ENCODE peak calls at places on chromosomes 1 and 21, in ten cellular contexts. J is heart left ventricle, V is SK-N-SH, W is mesenchymal stem cell, S is astrocyte, K is body of pancreas, C is ovary, Y is bronchial epithelial cell, F is adrenal gland, E is fibroblast of pulmonary artery. I is an unnamed sample.

GRCh38 chr1:20711285-20712209 is 6.3 kb downstream of the KIF17 start:
- DNase-seq in E (no peak), W (no peak), C (no peak), V (peak), K (no peak), F (no peak), S (no peak), Y (no peak), J (no peak), I (no peak)

GRCh38 chr1:11787251-11787803 is 18.4 kb downstream of the MTHFR start:
- DNase-seq in W (peak), J (peak), F (peak), Y (peak), S (peak), K (peak), E (peak), V (no peak), C (peak), I (peak)

GRCh38 chr1:164625004-164625617 is 66.1 kb downstream of the PBX1 start:
- DNase-seq in K (no peak), V (no peak), W (no peak), E (no peak), S (no peak), Y (no peak), F (no peak), C (no peak), J (no peak), I (no peak)

GRCh38 chr1:9363061-9363471 is 70.4 kb downstream of the SPSB1 start:
- DNase-seq in E (no peak), W (no peak), Y (no peak), F (no peak), J (no peak), V (no peak), C (no peak), K (no peak), S (no peak), I (no peak)

GRCh38 chr1:145757420-145757819 is 38.1 kb downstream of the CD160 start:
- DNase-seq in V (no peak), K (no peak), Y (no peak), S (peak), J (no peak), E (no peak), F (no peak), C (no peak), W (no peak), I (peak)

GRCh38 chr1:218930000-218930399 is 243.7 kb upstream of the LYPLAL1 start:
- DNase-seq in K (no peak), C (no peak), E (no peak), W (no peak), J (no peak), F (no peak), V (no peak), Y (no peak), S (no peak), I (no peak)

GRCh38 chr1:109819906-109820305 is 56.2 kb upstream of the EPS8L3 start:
- DNase-seq in Y (no peak), V (no peak), C (no peak), K (no peak), F (no peak), J (no peak), S (no peak), E (no peak), W (no peak), I (no peak)

GRCh38 chr1:29240400-29240837 is 4.1 kb downstream of the PTPRU start:
- DNase-seq in E (peak), V (peak), J (no peak), S (no peak), W (peak), Y (no peak), C (no peak), K (no peak), F (no peak), I (no peak)

GRCh38 chr1:222623458-222623857 is 5.6 kb downstream of the MIA3 start:
- DNase-seq in J (no peak), E (no peak), K (no peak), F (no peak), W (no peak), Y (no peak), V (no peak), S (no peak), C (no peak), I (no peak)

GRCh38 chr1:234758851-234759250 is 148.9 kb upstream of the IRF2BP2 start:
- DNase-seq in Y (no peak), V (no peak), F (no peak), W (peak), S (peak), E (no peak), C (no peak), K (no peak), J (no peak), I (peak)

GRCh38 chr1:54997711-54997986 is 1.1 kb upstream of the BSND start:
- DNase-seq in C (no peak), V (no peak), W (no peak), Y (no peak), S (no peak), K (no peak), E (no peak), F (no peak), J (no peak), I (no peak)

GRCh38 chr1:27149084-27149483 is 5.8 kb downstream of the SLC9A1 start:
- DNase-seq in F (no peak), K (no peak), J (no peak), W (no peak), Y (no peak), S (no peak), C (no peak), V (peak), E (no peak), I (no peak)

GRCh38 chr1:229199892-229200291 is 71.0 kb upstream of the RAB4A start:
- DNase-seq in E (no peak), J (peak), K (no peak), Y (no peak), S (no peak), F (no peak), V (no peak), W (peak), C (no peak), I (peak)

GRCh38 chr21:45074818-45075605 is 632 bp downstream of the ADARB1 start:
- DNase-seq in F (peak), S (peak), C (no peak), W (peak), K (no peak), Y (peak), J (no peak), E (peak), V (peak), I (no peak)

GRCh38 chr1:46341222-46342083 is 846 bp downstream of the NSUN4 start:
- DNase-seq in C (peak), F (peak), S (no peak), Y (no peak), K (no peak), W (no peak), J (peak), V (no peak), E (no peak), I (no peak)

GRCh38 chr1:118960026-118960561 is 28.0 kb downstream of the TBX15 start:
- DNase-seq in J (no peak), V (no peak), S (no peak), F (no peak), W (no peak), C (no peak), E (no peak), Y (peak), K (no peak), I (peak)

GRCh38 chr1:207309775-207310273 is 11.7 kb upstream of the CD55 start:
- DNase-seq in S (peak), Y (peak), E (peak), V (no peak), J (no peak), C (no peak), K (peak), F (peak), W (peak), I (peak)

GRCh38 chr1:92441316-92442311 is 45.1 kb downstream of the GFI1 start:
- DNase-seq in E (no peak), F (no peak), W (no peak), C (no peak), S (no peak), K (peak), Y (no peak), V (no peak), J (no peak), I (no peak)

GRCh38 chr1:103084176-103084575 is 24.1 kb downstream of the COL11A1 start:
- DNase-seq in E (peak), J (no peak), Y (no peak), V (no peak), S (peak), W (no peak), K (no peak), F (no peak), C (no peak), I (peak)

GRCh38 chr1:184941735-184942134 is 32.6 kb downstream of the NIBAN1 start:
- DNase-seq in S (no peak), Y (no peak), C (no peak), E (no peak), V (no peak), W (no peak), F (no peak), J (no peak), K (no peak), I (no peak)

GRCh38 chr1:214492405-214493075 is 58.9 kb downstream of the PTPN14 start:
- DNase-seq in Y (no peak), E (peak), V (no peak), C (no peak), W (no peak), S (peak), J (no peak), F (no peak), K (no peak), I (peak)

GRCh38 chr1:108913105-108913948 is 36.5 kb downstream of the GPSM2 start:
- DNase-seq in C (no peak), V (peak), J (no peak), K (no peak), F (no peak), W (peak), Y (no peak), S (no peak), E (peak), I (peak)

GRCh38 chr1:152582647-152583046 is 2.3 kb upstream of the LCE3D start:
- DNase-seq in C (no peak), S (no peak), F (no peak), W (no peak), Y (peak), V (no peak), J (no peak), K (no peak), E (no peak), I (no peak)

GRCh38 chr1:181392613-181393170 is 90.6 kb upstream of the CACNA1E start:
- DNase-seq in Y (peak), K (no peak), S (no peak), W (no peak), C (no peak), F (no peak), V (no peak), J (no peak), E (no peak), I (no peak)

GRCh38 chr1:8055973-8056372 is 29.9 kb upstream of the ERRFI1 start:
- DNase-seq in F (no peak), J (no peak), Y (peak), S (peak), K (no peak), W (peak), V (no peak), E (peak), C (no peak), I (peak)

GRCh38 chr1:33161061-33161681 is 20.7 kb downstream of the TRIM62 start:
- DNase-seq in C (peak), W (no peak), K (no peak), S (peak), V (peak), E (peak), Y (no peak), F (no peak), J (peak), I (peak)

GRCh38 chr1:41371630-41372599 is 10.7 kb downstream of the FOXO6 start:
- DNase-seq in E (no peak), J (peak), F (no peak), V (peak), W (no peak), Y (no peak), S (no peak), C (peak), K (peak), I (no peak)

GRCh38 chr1:245153081-245153644 is 1.6 kb upstream of the KIF26B start:
- DNase-seq in Y (peak), C (peak), J (peak), W (peak), S (peak), V (peak), K (peak), F (peak), E (peak), I (peak)

GRCh38 chr1:107559881-107560280 is 405.1 kb downstream of the VAV3 start:
- DNase-seq in K (no peak), C (no peak), Y (peak), W (no peak), S (peak), V (no peak), J (no peak), E (no peak), F (no peak), I (no peak)

GRCh38 chr1:1080951-1081310 is 6.8 kb upstream of the RNF223 start:
- DNase-seq in W (no peak), K (no peak), S (no peak), E (no peak), J (no peak), C (peak), V (peak), F (no peak), Y (no peak), I (no peak)

GRCh38 chr1:47650606-47651005 is 212.8 kb downstream of the FOXD2 start:
- DNase-seq in J (no peak), C (no peak), K (no peak), S (no peak), W (no peak), Y (no peak), F (no peak), V (no peak), E (no peak), I (no peak)

GRCh38 chr1:41559331-41559730 is 74.8 kb upstream of the EDN2 start:
- DNase-seq in Y (no peak), S (no peak), E (no peak), J (no peak), C (no peak), K (no peak), V (no peak), F (no peak), W (no peak), I (no peak)

GRCh38 chr1:205637854-205638468 is 6.2 kb upstream of the ELK4 start:
- DNase-seq in E (no peak), W (no peak), J (no peak), V (no peak), K (no peak), C (no peak), S (no peak), Y (no peak), F (no peak), I (no peak)

GRCh38 chr1:19209439-19209989 is 552 bp downstream of the UBR4 start:
- DNase-seq in F (peak), W (peak), J (peak), C (peak), S (peak), Y (peak), V (peak), E (peak), K (peak), I (peak)

GRCh38 chr1:6965062-6965913 is 180.0 kb downstream of the CAMTA1 start:
- DNase-seq in F (no peak), K (no peak), V (no peak), E (no peak), W (no peak), C (no peak), S (no peak), Y (no peak), J (no peak), I (no peak)

GRCh38 chr1:70458120-70458519 is 47.1 kb downstream of the CTH start:
- DNase-seq in S (no peak), J (no peak), C (no peak), V (no peak), W (no peak), Y (no peak), E (no peak), F (no peak), K (no peak), I (no peak)

DNA sequence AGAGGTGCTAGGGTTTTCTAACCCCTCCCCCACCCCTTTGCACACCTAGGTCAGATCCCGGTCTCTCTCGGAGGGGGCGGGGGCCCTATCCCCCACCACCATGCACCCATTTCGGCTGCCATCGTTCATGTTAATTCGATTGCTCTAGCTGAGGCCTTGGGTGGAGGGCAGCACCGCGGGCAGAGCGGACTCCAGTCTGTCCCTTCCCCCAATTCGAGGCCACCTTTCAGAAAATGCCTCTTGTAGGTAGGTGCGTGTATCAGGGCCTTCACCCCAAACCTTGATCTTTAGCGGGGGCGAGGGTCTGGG is 6.8 kb downstream of the EFNA4 start:
- DNase-seq in J (no peak), Y (no peak), E (no peak), W (no peak), S (no peak), K (no peak), V (no peak), F (no peak), C (no peak), I (no peak)
- H3K4me3 ChIP-seq in J (peak), Y (no peak), E (no peak), W (peak), S (peak), K (no peak), V (peak), F (no peak), C (peak), I (peak)

DNA sequence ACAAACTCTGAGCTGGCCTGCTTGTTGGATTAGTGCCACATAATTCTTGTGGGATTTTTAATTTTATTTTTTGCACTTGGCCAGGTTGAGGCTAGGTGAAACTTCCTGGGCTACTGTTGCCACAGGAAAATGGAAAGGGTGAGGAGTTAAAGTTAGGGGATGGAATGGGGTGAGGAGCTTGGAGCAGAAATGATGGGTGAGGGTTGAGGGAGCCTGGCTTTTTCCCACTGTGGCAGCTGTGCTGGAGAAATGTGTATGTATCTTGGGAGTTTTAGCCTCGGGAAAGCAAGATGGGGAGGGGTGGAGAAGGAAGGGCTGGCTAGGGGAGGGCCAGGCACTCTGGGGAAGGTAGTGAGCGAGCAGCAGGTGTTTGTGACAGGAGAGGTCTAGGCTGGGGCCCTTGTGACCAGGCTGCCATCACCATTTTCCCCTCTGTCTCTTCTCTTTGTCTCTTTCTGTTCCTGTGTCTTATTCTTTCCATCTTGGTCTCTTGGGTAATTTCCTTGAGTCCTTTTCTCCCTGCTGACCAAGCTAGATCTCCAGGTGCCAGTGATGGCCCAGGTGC is 2.0 kb downstream of the ZNF687 start:
- DNase-seq in K (peak), F (no peak), S (no peak), E (no peak), Y (no peak), J (no peak), C (no peak), V (no peak), W (no peak), I (no peak)
- H3K4me3 ChIP-seq in K (no peak), F (no peak), S (no peak), E (peak), Y (no peak), J (no peak), C (no peak), V (no peak), W (peak), I (no peak)

GRCh38 chr1:15382601-15383518 is 26.8 kb upstream of the EFHD2 start:
- DNase-seq in V (no peak), S (no peak), J (no peak), K (no peak), C (no peak), F (no peak), Y (no peak), E (no peak), W (no peak), I (no peak)

GRCh38 chr1:15385420-15385819 is 24.3 kb upstream of the EFHD2 start:
- DNase-seq in C (no peak), J (no peak), E (no peak), W (no peak), S (no peak), F (no peak), V (no peak), Y (no peak), K (no peak), I (no peak)

GRCh38 chr1:15383810-15384209 is 25.9 kb upstream of the EFHD2 start:
- DNase-seq in C (no peak), V (no peak), E (no peak), F (no peak), K (no peak), S (no peak), J (no peak), W (no peak), Y (no peak), I (no peak)

GRCh38 chr1:15386128-15386824 is 23.4 kb upstream of the EFHD2 start:
- DNase-seq in K (no peak), J (no peak), E (no peak), V (no peak), C (peak), W (peak), S (peak), Y (no peak), F (no peak), I (peak)

DNA sequence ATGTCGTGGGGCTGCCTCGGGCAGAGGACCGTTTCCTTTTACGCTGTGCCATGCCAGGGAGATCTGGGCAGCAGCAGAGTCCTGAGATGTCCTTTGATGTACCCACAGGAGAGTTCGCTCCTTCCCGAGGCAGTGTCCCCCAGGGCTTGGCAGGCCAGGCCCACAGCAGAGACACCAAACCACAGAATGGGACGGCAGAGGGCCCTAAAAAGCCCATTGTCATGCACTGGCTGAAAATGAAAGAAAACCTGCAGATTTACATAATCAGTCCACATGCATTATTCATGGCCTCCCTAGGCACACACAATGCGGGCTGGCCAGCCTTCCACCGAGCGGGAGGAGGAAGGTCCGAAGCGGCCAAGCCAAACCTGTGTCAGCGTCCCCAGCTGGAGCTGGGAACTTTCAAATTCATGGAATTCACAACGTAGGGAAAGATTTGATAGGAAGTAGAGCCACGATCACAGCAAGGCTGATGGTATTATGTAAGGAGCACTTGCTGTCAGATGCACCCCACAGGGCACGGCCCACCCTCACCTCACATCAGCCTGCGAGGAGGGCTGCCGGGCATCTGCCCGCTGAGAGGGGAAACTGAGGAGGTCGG is 25.3 kb upstream of the EFHD2 start:
- DNase-seq in E (no peak), W (peak), Y (no peak), K (no peak), F (no peak), C (no peak), S (peak), J (no peak), V (peak), I (peak)
- H3K4me3 ChIP-seq in E (no peak), W (peak), Y (no peak), K (no peak), F (no peak), C (no peak), S (peak), J (no peak), V (no peak), I (no peak)

DNA sequence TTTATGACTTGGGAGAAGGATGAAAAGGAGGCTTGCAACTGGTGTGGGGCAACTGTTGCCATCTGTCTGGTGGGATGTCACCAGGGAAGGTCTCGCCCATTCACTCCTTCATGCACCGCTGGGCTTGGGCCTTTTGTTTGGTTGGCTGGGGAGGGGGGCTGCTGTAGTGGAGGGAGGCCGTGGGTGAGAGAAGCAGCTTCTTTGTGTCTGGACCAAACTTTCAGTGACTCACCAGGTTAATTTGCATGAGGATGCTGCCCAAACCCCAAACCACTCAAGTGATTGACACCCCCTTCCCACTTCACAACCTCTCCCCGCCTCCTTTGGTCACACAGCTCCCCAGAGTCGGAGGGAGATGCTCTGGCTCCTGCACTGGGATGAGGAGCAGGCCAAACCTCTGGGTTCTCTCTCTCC is 19.7 kb downstream of the BTG2 start:
- DNase-seq in V (no peak), Y (no peak), J (no peak), C (no peak), S (peak), K (peak), W (no peak), F (no peak), E (no peak), I (no peak)
- H3K4me3 ChIP-seq in V (no peak), Y (no peak), J (no peak), C (no peak), S (no peak), K (no peak), W (no peak), F (no peak), E (no peak), I (no peak)

I was measured in choroid plexus epithelial cell.